ENCODE peak calls at places on chromosomes 5 and 9, in six cellular contexts. One of them, this sample, is unnamed.

GRCh38 chr5:75523275-75523674 is 11.6 kb downstream of the POLK start:
- DNase-seq in PC-3: peak
- DNase-seq in MM.1S: no peak
- DNase-seq in GM23248: no peak
- DNase-seq in HCT116: no peak
- DNase-seq in OCI-LY7: no peak
- DNase-seq in this sample: no peak

GRCh38 chr5:43065384-43066230 is 25.5 kb upstream of the ANXA2R start:
- DNase-seq in PC-3: peak
- DNase-seq in MM.1S: peak
- DNase-seq in GM23248: peak
- DNase-seq in HCT116: no peak
- DNase-seq in OCI-LY7: peak
- DNase-seq in this sample: peak

GRCh38 chr9:109017493-109017892 is 4.2 kb upstream of the CTNNAL1 start:
- DNase-seq in PC-3: no peak
- DNase-seq in MM.1S: no peak
- DNase-seq in GM23248: no peak
- DNase-seq in HCT116: no peak
- DNase-seq in OCI-LY7: no peak
- DNase-seq in this sample: no peak

GRCh38 chr5:58666598-58667595 is 84.0 kb downstream of the RAB3C start:
- DNase-seq in PC-3: no peak
- DNase-seq in MM.1S: no peak
- DNase-seq in GM23248: no peak
- DNase-seq in HCT116: no peak
- DNase-seq in OCI-LY7: no peak
- DNase-seq in this sample: peak

GRCh38 chr5:7755958-7756357 is 95.0 kb downstream of the CFAP90 start:
- DNase-seq in PC-3: no peak
- DNase-seq in MM.1S: no peak
- DNase-seq in GM23248: no peak
- DNase-seq in HCT116: no peak
- DNase-seq in OCI-LY7: no peak
- DNase-seq in this sample: no peak

GRCh38 chr5:143865421-143865820 is 53.5 kb downstream of the HMHB1 start:
- DNase-seq in PC-3: no peak
- DNase-seq in MM.1S: no peak
- DNase-seq in GM23248: no peak
- DNase-seq in HCT116: no peak
- DNase-seq in OCI-LY7: no peak
- DNase-seq in this sample: peak

GRCh38 chr9:38004809-38005560 is 64.0 kb downstream of the SHB start:
- DNase-seq in PC-3: no peak
- DNase-seq in MM.1S: no peak
- DNase-seq in GM23248: no peak
- DNase-seq in HCT116: no peak
- DNase-seq in OCI-LY7: no peak
- DNase-seq in this sample: no peak

GRCh38 chr9:35333551-35333950 is 156.4 kb upstream of the RUSC2 start:
- DNase-seq in PC-3: peak
- DNase-seq in MM.1S: no peak
- DNase-seq in GM23248: peak
- DNase-seq in HCT116: no peak
- DNase-seq in OCI-LY7: no peak
- DNase-seq in this sample: no peak

GRCh38 chr5:141908796-141909195 is 14.9 kb upstream of the DELE1 start:
- DNase-seq in PC-3: peak
- DNase-seq in MM.1S: no peak
- DNase-seq in GM23248: peak
- DNase-seq in HCT116: no peak
- DNase-seq in OCI-LY7: no peak
- DNase-seq in this sample: no peak

GRCh38 chr9:135300346-135301141 is 179.0 kb upstream of the PPP1R26 start:
- DNase-seq in PC-3: no peak
- DNase-seq in MM.1S: no peak
- DNase-seq in GM23248: no peak
- DNase-seq in HCT116: no peak
- DNase-seq in OCI-LY7: no peak
- DNase-seq in this sample: no peak

GRCh38 chr9:92133949-92134604 is 18.9 kb upstream of the SPTLC1 start:
- DNase-seq in PC-3: peak
- DNase-seq in MM.1S: peak
- DNase-seq in GM23248: peak
- DNase-seq in HCT116: peak
- DNase-seq in OCI-LY7: peak
- DNase-seq in this sample: peak

GRCh38 chr5:58462623-58463230 is 2.8 kb upstream of the PLK2 start:
- DNase-seq in PC-3: peak
- DNase-seq in MM.1S: peak
- DNase-seq in GM23248: peak
- DNase-seq in HCT116: peak
- DNase-seq in OCI-LY7: peak
- DNase-seq in this sample: peak

GRCh38 chr5:43286623-43287022 is 26.6 kb downstream of the HMGCS1 start:
- DNase-seq in PC-3: no peak
- DNase-seq in MM.1S: no peak
- DNase-seq in GM23248: no peak
- DNase-seq in HCT116: no peak
- DNase-seq in OCI-LY7: no peak
- DNase-seq in this sample: no peak

GRCh38 chr5:1985781-1986180 is 103.1 kb upstream of the IRX4 start:
- DNase-seq in PC-3: no peak
- DNase-seq in MM.1S: no peak
- DNase-seq in GM23248: no peak
- DNase-seq in HCT116: no peak
- DNase-seq in OCI-LY7: no peak
- DNase-seq in this sample: no peak

GRCh38 chr5:26868504-26868903 is 169.9 kb downstream of the CDH9 start:
- DNase-seq in PC-3: no peak
- DNase-seq in MM.1S: no peak
- DNase-seq in GM23248: no peak
- DNase-seq in HCT116: no peak
- DNase-seq in OCI-LY7: no peak
- DNase-seq in this sample: no peak

GRCh38 chr5:26329562-26330189 is 708.7 kb downstream of the CDH9 start:
- DNase-seq in PC-3: peak
- DNase-seq in MM.1S: peak
- DNase-seq in GM23248: peak
- DNase-seq in HCT116: no peak
- DNase-seq in OCI-LY7: no peak
- DNase-seq in this sample: peak

GRCh38 chr5:177369050-177369912 is 11.6 kb downstream of the RGS14 start:
- DNase-seq in PC-3: peak
- DNase-seq in MM.1S: peak
- DNase-seq in GM23248: peak
- DNase-seq in HCT116: no peak
- DNase-seq in OCI-LY7: peak
- DNase-seq in this sample: peak

GRCh38 chr9:105089874-105090273 is 154.6 kb upstream of the SLC44A1 start:
- DNase-seq in PC-3: no peak
- DNase-seq in MM.1S: no peak
- DNase-seq in GM23248: no peak
- DNase-seq in HCT116: no peak
- DNase-seq in OCI-LY7: no peak
- DNase-seq in this sample: no peak

GRCh38 chr9:112174223-112174964 is 703 bp downstream of the SUSD1 start:
- DNase-seq in PC-3: peak
- DNase-seq in MM.1S: peak
- DNase-seq in GM23248: peak
- DNase-seq in HCT116: no peak
- DNase-seq in OCI-LY7: no peak
- DNase-seq in this sample: peak

GRCh38 chr5:3634061-3634460 is 38.4 kb downstream of the IRX1 start:
- DNase-seq in PC-3: no peak
- DNase-seq in MM.1S: no peak
- DNase-seq in GM23248: no peak
- DNase-seq in HCT116: no peak
- DNase-seq in OCI-LY7: no peak
- DNase-seq in this sample: no peak

GRCh38 chr5:88734191-88734640 is 148.8 kb downstream of the MEF2C start:
- DNase-seq in PC-3: no peak
- DNase-seq in MM.1S: peak
- DNase-seq in GM23248: no peak
- DNase-seq in HCT116: no peak
- DNase-seq in OCI-LY7: peak
- DNase-seq in this sample: no peak

GRCh38 chr5:53045263-53045662 is 56.1 kb downstream of the ITGA2 start:
- DNase-seq in PC-3: no peak
- DNase-seq in MM.1S: no peak
- DNase-seq in GM23248: peak
- DNase-seq in HCT116: no peak
- DNase-seq in OCI-LY7: no peak
- DNase-seq in this sample: no peak

GRCh38 chr9:7454490-7455110 is 345.0 kb downstream of the DMAC1 start:
- DNase-seq in PC-3: no peak
- DNase-seq in MM.1S: no peak
- DNase-seq in GM23248: no peak
- DNase-seq in HCT116: no peak
- DNase-seq in OCI-LY7: no peak
- DNase-seq in this sample: no peak

GRCh38 chr5:176166427-176166826 is 71.8 kb upstream of the SIMC1 start:
- DNase-seq in PC-3: peak
- DNase-seq in MM.1S: no peak
- DNase-seq in GM23248: peak
- DNase-seq in HCT116: peak
- DNase-seq in OCI-LY7: no peak
- DNase-seq in this sample: no peak

GRCh38 chr9:23821400-23822181 is 4.4 kb downstream of the ELAVL2 start:
- DNase-seq in PC-3: peak
- DNase-seq in MM.1S: no peak
- DNase-seq in GM23248: peak
- DNase-seq in HCT116: no peak
- DNase-seq in OCI-LY7: no peak
- DNase-seq in this sample: peak

GRCh38 chr5:135140805-135141204 is 106.8 kb upstream of the PITX1 start:
- DNase-seq in PC-3: peak
- DNase-seq in MM.1S: no peak
- DNase-seq in GM23248: peak
- DNase-seq in HCT116: peak
- DNase-seq in OCI-LY7: peak
- DNase-seq in this sample: no peak

GRCh38 chr9:32431196-32431595 is 46.8 kb downstream of the ACO1 start:
- DNase-seq in PC-3: no peak
- DNase-seq in MM.1S: no peak
- DNase-seq in GM23248: peak
- DNase-seq in HCT116: no peak
- DNase-seq in OCI-LY7: no peak
- DNase-seq in this sample: no peak

GRCh38 chr9:14326264-14326826 is 12.4 kb upstream of the NFIB start:
- DNase-seq in PC-3: peak
- DNase-seq in MM.1S: peak
- DNase-seq in GM23248: peak
- DNase-seq in HCT116: no peak
- DNase-seq in OCI-LY7: peak
- DNase-seq in this sample: no peak

GRCh38 chr5:170293273-170293672 is 4.3 kb downstream of the LCP2 start:
- DNase-seq in PC-3: no peak
- DNase-seq in MM.1S: no peak
- DNase-seq in GM23248: no peak
- DNase-seq in HCT116: no peak
- DNase-seq in OCI-LY7: no peak
- DNase-seq in this sample: no peak

GRCh38 chr9:29213374-29214161 is 1640.3 kb upstream of the C9orf72 start:
- DNase-seq in PC-3: peak
- DNase-seq in MM.1S: peak
- DNase-seq in GM23248: no peak
- DNase-seq in HCT116: no peak
- DNase-seq in OCI-LY7: no peak
- DNase-seq in this sample: peak

GRCh38 chr5:14568333-14568732 is 13.3 kb upstream of the OTULINL start:
- DNase-seq in PC-3: no peak
- DNase-seq in MM.1S: no peak
- DNase-seq in GM23248: no peak
- DNase-seq in HCT116: no peak
- DNase-seq in OCI-LY7: no peak
- DNase-seq in this sample: no peak

DNA sequence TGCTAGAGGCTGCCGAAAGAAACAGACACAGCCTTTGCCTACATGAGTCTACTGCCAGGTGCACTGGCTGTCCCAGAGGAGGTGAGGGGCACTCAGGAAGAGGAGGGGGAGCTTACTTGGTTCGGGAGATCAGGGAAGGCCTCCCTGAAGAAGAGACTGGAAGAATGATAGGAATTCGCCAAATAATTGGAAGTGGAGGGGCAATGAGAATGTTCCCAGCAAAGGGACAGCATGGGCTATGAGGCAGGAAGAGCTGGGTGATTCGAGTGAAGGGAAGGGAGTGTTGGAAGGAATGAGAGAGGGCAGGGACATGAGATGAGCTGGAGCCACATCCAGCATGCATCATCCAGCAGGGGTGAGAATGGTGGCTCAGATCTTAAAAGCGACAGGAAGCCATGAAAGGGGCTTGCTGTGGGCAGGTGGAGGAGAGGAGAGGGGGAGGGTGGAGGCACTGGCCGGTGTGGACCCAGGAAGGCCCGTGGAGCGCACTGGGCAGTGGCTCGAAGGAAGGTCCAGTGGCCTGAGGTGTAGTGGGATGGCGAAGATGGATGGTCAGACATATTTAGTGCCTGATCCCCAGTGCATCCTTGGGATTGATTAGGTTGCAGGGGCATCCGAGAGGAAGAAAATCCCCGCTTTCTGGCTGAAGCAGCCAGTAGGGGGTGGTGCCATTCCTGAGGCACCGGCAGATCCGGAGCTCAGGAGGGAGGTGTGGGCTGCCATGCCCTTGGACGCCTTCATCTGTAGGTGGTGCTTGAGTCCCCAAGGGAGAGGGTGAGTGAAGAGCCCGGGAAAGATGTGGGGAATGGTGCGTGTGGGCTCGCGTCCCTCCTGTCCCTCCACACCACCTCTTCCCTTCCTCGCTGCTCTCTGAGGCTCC is 53.5 kb upstream of the GARNL3 start:
- DNase-seq in PC-3: no peak
- DNase-seq in MM.1S: no peak
- DNase-seq in GM23248: no peak
- DNase-seq in HCT116: no peak
- DNase-seq in OCI-LY7: no peak
- DNase-seq in this sample: peak
- TF ChIP-seq EZH2phosphoT487 in PC-3: no peak
- TF ChIP-seq EZH2phosphoT487 in MM.1S: no peak
- TF ChIP-seq EZH2phosphoT487 in GM23248: no peak
- TF ChIP-seq EZH2phosphoT487 in HCT116: no peak
- TF ChIP-seq EZH2phosphoT487 in OCI-LY7: no peak
- TF ChIP-seq EZH2phosphoT487 in this sample: no peak

GRCh38 chr9:115845648-115846312 is 307.8 kb upstream of the PAPPA start:
- DNase-seq in PC-3: peak
- DNase-seq in MM.1S: no peak
- DNase-seq in GM23248: peak
- DNase-seq in HCT116: no peak
- DNase-seq in OCI-LY7: no peak
- DNase-seq in this sample: no peak
- TF ChIP-seq EZH2phosphoT487 in PC-3: no peak
- TF ChIP-seq EZH2phosphoT487 in MM.1S: no peak
- TF ChIP-seq EZH2phosphoT487 in GM23248: no peak
- TF ChIP-seq EZH2phosphoT487 in HCT116: no peak
- TF ChIP-seq EZH2phosphoT487 in OCI-LY7: no peak
- TF ChIP-seq EZH2phosphoT487 in this sample: no peak

GRCh38 chr5:93141969-93142368 is 439.1 kb downstream of the NR2F1-AS1 start:
- DNase-seq in PC-3: no peak
- DNase-seq in MM.1S: peak
- DNase-seq in GM23248: no peak
- DNase-seq in HCT116: no peak
- DNase-seq in OCI-LY7: no peak
- DNase-seq in this sample: no peak
- TF ChIP-seq EZH2phosphoT487 in PC-3: no peak
- TF ChIP-seq EZH2phosphoT487 in MM.1S: no peak
- TF ChIP-seq EZH2phosphoT487 in GM23248: no peak
- TF ChIP-seq EZH2phosphoT487 in HCT116: no peak
- TF ChIP-seq EZH2phosphoT487 in OCI-LY7: no peak
- TF ChIP-seq EZH2phosphoT487 in this sample: no peak

GRCh38 chr5:99005506-99005905 is 76.7 kb upstream of the CHD1 start:
- DNase-seq in PC-3: no peak
- DNase-seq in MM.1S: no peak
- DNase-seq in GM23248: no peak
- DNase-seq in HCT116: no peak
- DNase-seq in OCI-LY7: no peak
- DNase-seq in this sample: no peak
- TF ChIP-seq EZH2phosphoT487 in PC-3: no peak
- TF ChIP-seq EZH2phosphoT487 in MM.1S: no peak
- TF ChIP-seq EZH2phosphoT487 in GM23248: no peak
- TF ChIP-seq EZH2phosphoT487 in HCT116: no peak
- TF ChIP-seq EZH2phosphoT487 in OCI-LY7: no peak
- TF ChIP-seq EZH2phosphoT487 in this sample: no peak